ENCODE peak calls at places on chromosomes 7 and 10, in four cellular contexts. One of them, this sample, is unnamed.

GRCh38 chr7:131483586-131483985 is 72.8 kb downstream of the PODXL start:
- DNase-seq in HepG2: no peak
- DNase-seq in GM12878: no peak
- DNase-seq in K562: no peak
- DNase-seq in this sample: no peak

GRCh38 chr7:136517971-136518370 is 350.5 kb upstream of the CHRM2 start:
- DNase-seq in K562: no peak
- DNase-seq in GM12878: no peak
- DNase-seq in HepG2: no peak
- DNase-seq in this sample: no peak

GRCh38 chr7:116633131-116633988 is 38.6 kb upstream of the MET start:
- DNase-seq in HepG2: no peak
- DNase-seq in K562: no peak
- DNase-seq in GM12878: peak
- DNase-seq in this sample: no peak

GRCh38 chr10:86888585-86889381 is 68.6 kb downstream of the MMRN2 start:
- DNase-seq in K562: no peak
- DNase-seq in HepG2: no peak
- DNase-seq in GM12878: peak
- DNase-seq in this sample: no peak

GRCh38 chr10:93566435-93567276 is at the start of gene FFAR4:
- DNase-seq in K562: no peak
- DNase-seq in HepG2: no peak
- DNase-seq in GM12878: no peak
- DNase-seq in this sample: peak

GRCh38 chr7:44977304-44977858 is 1.4 kb downstream of the MYO1G start:
- DNase-seq in HepG2: no peak
- DNase-seq in K562: peak
- DNase-seq in GM12878: no peak
- DNase-seq in this sample: no peak

GRCh38 chr7:51455513-51455912 is 138.9 kb upstream of the COBL start:
- DNase-seq in K562: no peak
- DNase-seq in HepG2: no peak
- DNase-seq in GM12878: no peak
- DNase-seq in this sample: no peak

GRCh38 chr10:16950686-16951681 is 133.8 kb upstream of the RSU1 start:
- DNase-seq in HepG2: no peak
- DNase-seq in K562: peak
- DNase-seq in GM12878: no peak
- DNase-seq in this sample: peak

DNA sequence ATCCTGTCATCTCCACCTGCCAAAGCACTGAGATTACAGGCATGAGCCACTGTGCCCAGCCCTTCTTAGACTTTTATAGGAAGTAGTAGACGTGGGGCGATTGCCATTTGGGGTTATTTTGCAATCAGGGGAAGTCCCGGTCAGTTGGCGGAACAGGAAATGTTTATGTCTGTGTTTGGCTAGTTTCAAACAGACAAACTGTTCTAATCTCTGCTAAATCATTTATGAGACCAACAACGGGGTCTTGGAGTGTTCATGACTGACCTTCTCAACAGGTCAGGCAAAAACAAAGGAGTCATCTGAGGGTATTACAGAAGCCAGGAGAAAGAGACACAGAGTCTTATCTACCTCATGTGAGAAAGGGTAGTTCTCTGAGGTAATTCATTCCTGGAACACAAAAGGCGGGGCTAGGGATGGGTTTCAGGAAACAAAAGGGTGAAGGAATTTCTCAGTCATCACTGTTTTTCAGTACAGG is 6.6 kb upstream of the TPK1 start:
- DNase-seq in HepG2: no peak
- DNase-seq in K562: no peak
- DNase-seq in GM12878: no peak
- DNase-seq in this sample: no peak
- TF ChIP-seq POLR2AphosphoS5 in HepG2: no peak
- TF ChIP-seq POLR2AphosphoS5 in K562: no peak
- TF ChIP-seq POLR2AphosphoS5 in GM12878: no peak
- TF ChIP-seq POLR2AphosphoS5 in this sample: no peak

GRCh38 chr10:97683556-97684357 is 3.3 kb downstream of the AVPI1 start:
- DNase-seq in GM12878: no peak
- DNase-seq in K562: no peak
- DNase-seq in HepG2: no peak
- DNase-seq in this sample: peak
- TF ChIP-seq CHD2 in GM12878: no peak
- TF ChIP-seq CHD2 in K562: no peak
- TF ChIP-seq CHD2 in HepG2: no peak
- TF ChIP-seq CHD2 in this sample: no peak

GRCh38 chr7:88307412-88307811 is 718 bp upstream of the STEAP4 start:
- DNase-seq in HepG2: no peak
- DNase-seq in K562: no peak
- DNase-seq in GM12878: no peak
- DNase-seq in this sample: no peak

GRCh38 chr7:88307841-88308240 is 1.1 kb upstream of the STEAP4 start:
- DNase-seq in GM12878: no peak
- DNase-seq in K562: no peak
- DNase-seq in HepG2: no peak
- DNase-seq in this sample: no peak

GRCh38 chr7:88309845-88310244 is 3.2 kb upstream of the STEAP4 start:
- DNase-seq in HepG2: no peak
- DNase-seq in GM12878: no peak
- DNase-seq in K562: no peak
- DNase-seq in this sample: no peak

GRCh38 chr7:88305044-88305443 is 1.6 kb downstream of the STEAP4 start:
- DNase-seq in K562: no peak
- DNase-seq in GM12878: no peak
- DNase-seq in HepG2: no peak
- DNase-seq in this sample: no peak

GRCh38 chr7:88306590-88307048 is at the start of gene STEAP4:
- DNase-seq in HepG2: no peak
- DNase-seq in GM12878: no peak
- DNase-seq in K562: no peak
- DNase-seq in this sample: no peak
- TF ChIP-seq POLR2AphosphoS5 in HepG2: no peak
- TF ChIP-seq POLR2AphosphoS5 in GM12878: no peak
- TF ChIP-seq POLR2AphosphoS5 in K562: no peak
- TF ChIP-seq POLR2AphosphoS5 in this sample: no peak

GRCh38 chr10:44725404-44725803 is 185.7 kb upstream of the TMEM72 start:
- DNase-seq in HepG2: no peak
- DNase-seq in K562: no peak
- DNase-seq in GM12878: no peak
- DNase-seq in this sample: no peak

GRCh38 chr10:44723654-44724053 is 187.5 kb upstream of the TMEM72 start:
- DNase-seq in K562: no peak
- DNase-seq in HepG2: no peak
- DNase-seq in GM12878: no peak
- DNase-seq in this sample: no peak

GRCh38 chr10:44723082-44723481 is 188.1 kb upstream of the TMEM72 start:
- DNase-seq in K562: no peak
- DNase-seq in HepG2: no peak
- DNase-seq in GM12878: no peak
- DNase-seq in this sample: no peak

DNA sequence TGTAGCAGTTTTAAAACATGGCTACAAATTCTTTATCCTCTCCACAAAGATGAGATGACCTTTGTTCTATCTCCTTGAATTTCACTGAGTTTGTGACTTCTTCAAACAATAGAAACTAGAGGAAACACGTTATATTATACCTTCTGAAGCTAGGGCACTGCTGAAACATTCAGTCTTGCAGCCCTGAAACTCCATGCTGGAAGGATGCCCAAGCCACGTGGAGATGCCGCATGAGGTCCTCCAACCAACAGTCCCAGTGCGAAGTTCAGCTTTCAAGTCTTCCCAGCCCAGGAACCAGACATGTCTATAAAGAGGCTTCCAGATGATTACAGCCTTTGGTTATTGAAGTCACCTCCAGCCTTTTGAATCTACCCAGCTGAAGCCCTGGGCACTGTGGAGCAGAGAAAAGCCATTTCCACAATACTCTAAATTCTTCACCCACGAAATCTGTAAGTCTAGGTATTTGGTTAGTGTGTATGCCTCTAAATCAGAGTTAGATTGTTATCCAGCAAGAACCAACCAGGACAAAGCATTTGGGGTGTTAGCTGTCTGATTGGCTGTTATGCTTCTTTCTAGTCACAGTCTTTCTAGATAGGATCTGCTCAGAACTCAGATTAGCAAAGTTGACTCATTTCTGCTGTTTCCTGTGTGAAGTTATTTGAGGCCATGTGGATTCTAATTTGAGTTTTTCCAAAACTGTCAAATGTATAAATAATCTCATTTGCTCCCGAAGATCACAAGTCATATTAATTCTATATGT is 186.5 kb upstream of the TMEM72 start:
- DNase-seq in HepG2: no peak
- DNase-seq in K562: no peak
- DNase-seq in GM12878: peak
- DNase-seq in this sample: no peak
- TF ChIP-seq CHD2 in HepG2: no peak
- TF ChIP-seq CHD2 in K562: no peak
- TF ChIP-seq CHD2 in GM12878: no peak
- TF ChIP-seq CHD2 in this sample: no peak

DNA sequence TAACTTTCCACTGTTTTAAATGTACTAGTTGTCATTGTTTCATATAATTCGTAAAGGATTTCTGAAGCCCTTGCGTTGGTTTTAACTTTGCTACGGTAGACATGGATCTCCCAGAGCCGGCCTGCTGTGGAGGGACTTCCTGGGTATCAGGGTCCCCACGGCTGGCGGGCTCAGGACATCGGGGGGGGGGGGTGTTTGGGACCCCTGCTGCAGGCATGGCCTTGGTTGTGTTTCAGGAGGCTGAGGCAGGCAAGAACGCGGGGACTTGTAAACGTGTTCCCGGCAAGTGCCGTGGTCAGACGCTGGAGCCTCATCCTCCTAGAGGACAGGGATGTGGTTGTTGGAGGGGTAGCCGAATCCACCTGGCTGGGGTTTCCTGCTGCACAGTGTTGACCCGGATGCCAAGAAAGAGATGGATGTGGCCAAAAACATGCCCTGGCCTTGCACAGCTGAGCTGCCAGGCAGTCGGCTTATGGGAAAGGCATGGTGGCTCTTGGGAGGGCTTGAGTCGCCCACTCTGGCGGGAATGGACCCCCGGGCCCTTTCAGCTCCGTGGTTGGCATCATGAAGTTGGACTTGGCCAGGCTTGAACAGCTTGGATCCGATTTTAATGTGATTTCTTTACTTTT is 21.4 kb upstream of the CHST12 start:
- DNase-seq in K562: no peak
- DNase-seq in GM12878: no peak
- DNase-seq in HepG2: no peak
- DNase-seq in this sample: no peak
- TF ChIP-seq POLR2AphosphoS5 in K562: no peak
- TF ChIP-seq POLR2AphosphoS5 in GM12878: no peak
- TF ChIP-seq POLR2AphosphoS5 in HepG2: no peak
- TF ChIP-seq POLR2AphosphoS5 in this sample: no peak

GRCh38 chr10:82742478-82742877 is 867.5 kb downstream of the NRG3 start:
- DNase-seq in K562: no peak
- DNase-seq in HepG2: no peak
- DNase-seq in GM12878: no peak
- DNase-seq in this sample: no peak
- TF ChIP-seq CHD2 in K562: no peak
- TF ChIP-seq CHD2 in HepG2: no peak
- TF ChIP-seq CHD2 in GM12878: no peak
- TF ChIP-seq CHD2 in this sample: no peak

GRCh38 chr7:99560834-99561734 is 2.6 kb downstream of the ZNF655 start:
- DNase-seq in HepG2: no peak
- DNase-seq in GM12878: no peak
- DNase-seq in K562: no peak
- DNase-seq in this sample: no peak
- TF ChIP-seq POLR2AphosphoS5 in HepG2: no peak
- TF ChIP-seq POLR2AphosphoS5 in GM12878: no peak
- TF ChIP-seq POLR2AphosphoS5 in K562: no peak
- TF ChIP-seq POLR2AphosphoS5 in this sample: no peak

GRCh38 chr10:104350146-104350635 is 3.4 kb upstream of the CFAP58 start:
- DNase-seq in K562: no peak
- DNase-seq in GM12878: peak
- DNase-seq in HepG2: peak
- DNase-seq in this sample: peak
- TF ChIP-seq CHD2 in K562: no peak
- TF ChIP-seq CHD2 in GM12878: no peak
- TF ChIP-seq CHD2 in HepG2: no peak
- TF ChIP-seq CHD2 in this sample: no peak

DNA sequence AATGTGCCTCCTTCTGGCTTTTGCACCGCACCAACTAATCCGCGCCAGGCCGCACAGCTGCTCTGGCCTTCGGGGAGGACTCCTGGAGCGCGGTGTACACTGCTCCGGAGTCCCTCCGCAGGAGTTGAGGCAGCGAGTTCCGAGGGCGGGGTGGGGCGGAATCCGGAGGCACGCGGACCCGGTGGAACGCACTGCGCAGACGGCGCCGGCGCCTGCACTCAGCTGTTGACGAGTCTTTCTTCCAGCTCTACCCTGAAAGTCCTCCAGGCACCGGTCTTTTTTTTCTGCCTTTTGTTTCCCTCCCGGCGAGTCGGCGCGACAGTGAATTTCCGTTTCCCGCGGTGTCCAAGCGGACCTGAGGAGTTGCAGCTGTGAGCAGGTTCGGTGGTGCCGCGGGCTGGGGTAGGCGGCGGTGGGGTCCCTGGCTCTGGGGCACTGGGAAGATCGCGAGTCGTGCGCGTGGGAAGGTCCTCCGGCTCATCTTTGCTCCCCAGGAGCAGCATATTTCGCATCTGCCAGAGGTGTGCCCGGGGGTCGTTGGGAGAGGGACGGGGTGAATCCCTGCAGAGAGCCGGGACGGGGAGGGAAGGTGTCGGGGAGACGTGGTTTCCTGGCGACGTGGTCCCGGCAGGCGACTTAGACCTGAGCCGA is 44.1 kb downstream of the SFTPD start:
- DNase-seq in HepG2: no peak
- DNase-seq in GM12878: no peak
- DNase-seq in K562: peak
- DNase-seq in this sample: peak
- TF ChIP-seq POLR2AphosphoS5 in HepG2: no peak
- TF ChIP-seq POLR2AphosphoS5 in GM12878: no peak
- TF ChIP-seq POLR2AphosphoS5 in K562: no peak
- TF ChIP-seq POLR2AphosphoS5 in this sample: no peak

GRCh38 chr10:18607979-18608378 is 43.4 kb downstream of the NSUN6 start:
- DNase-seq in GM12878: no peak
- DNase-seq in HepG2: no peak
- DNase-seq in K562: no peak
- DNase-seq in this sample: peak

GRCh38 chr10:18611168-18611567 is 40.2 kb downstream of the NSUN6 start:
- DNase-seq in HepG2: no peak
- DNase-seq in K562: no peak
- DNase-seq in GM12878: no peak
- DNase-seq in this sample: no peak

GRCh38 chr10:18607503-18607902 is 43.9 kb downstream of the NSUN6 start:
- DNase-seq in HepG2: peak
- DNase-seq in K562: peak
- DNase-seq in GM12878: no peak
- DNase-seq in this sample: peak

GRCh38 chr10:18608581-18608980 is 42.8 kb downstream of the NSUN6 start:
- DNase-seq in HepG2: no peak
- DNase-seq in GM12878: no peak
- DNase-seq in K562: no peak
- DNase-seq in this sample: no peak

DNA sequence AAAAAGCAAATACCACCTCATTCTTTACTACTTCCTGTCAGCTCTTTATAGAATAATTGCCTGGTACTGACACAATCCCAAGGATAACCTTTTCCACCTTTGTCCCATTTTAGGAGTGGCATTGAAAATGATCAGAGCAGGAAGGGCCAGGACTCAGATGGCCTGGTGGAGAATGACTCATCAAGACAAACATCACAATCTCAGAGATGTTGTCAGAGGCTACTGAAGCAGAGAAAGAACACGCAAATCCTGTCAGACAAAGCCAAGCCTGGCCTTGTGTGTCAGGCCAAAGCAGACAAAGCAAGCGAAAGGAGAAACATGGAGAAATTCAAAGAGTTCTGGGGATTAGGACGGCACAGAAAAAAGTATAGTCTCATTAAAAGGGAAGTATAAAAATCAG is 40.9 kb downstream of the NSUN6 start:
- DNase-seq in HepG2: peak
- DNase-seq in GM12878: no peak
- DNase-seq in K562: no peak
- DNase-seq in this sample: peak
- TF ChIP-seq CHD2 in HepG2: no peak
- TF ChIP-seq CHD2 in GM12878: no peak
- TF ChIP-seq CHD2 in K562: no peak
- TF ChIP-seq CHD2 in this sample: no peak

This sample was measured in SK-N-SH.